ENCODE peak calls at places on chromosomes 12 and 14, in four cellular contexts. F is GM12865, V is GM23248, M is BJ. E is an unnamed sample.

GRCh38 chr12:29698756-29699155 is 85.0 kb downstream of the TMTC1 start:
- DNase-seq in F (no peak), V (no peak), M (no peak), E (no peak)

GRCh38 chr14:106831322-106831720 is 1304.9 kb downstream of the TMEM121 start:
- DNase-seq in F (peak), V (no peak), M (no peak), E (peak)

GRCh38 chr12:99915251-99916082 is 69.3 kb downstream of the ANKS1B start:
- DNase-seq in F (no peak), V (peak), M (peak), E (no peak)

GRCh38 chr12:1122803-1123202 is 131.8 kb downstream of the ERC1 start:
- DNase-seq in F (no peak), V (no peak), M (no peak), E (no peak)

GRCh38 chr12:67751376-67751928 is 102.9 kb downstream of the DYRK2 start:
- DNase-seq in F (no peak), V (no peak), M (no peak), E (no peak)

GRCh38 chr12:6772331-6772695 is at the start of gene LAG3:
- DNase-seq in F (no peak), V (no peak), M (no peak), E (no peak)

GRCh38 chr12:107368586-107368985 is 275.2 kb upstream of the CRY1 start:
- DNase-seq in F (no peak), V (no peak), M (no peak), E (no peak)

GRCh38 chr12:53743277-53744129 is 8.3 kb downstream of the CISTR start:
- DNase-seq in F (peak), V (peak), M (no peak), E (peak)

GRCh38 chr14:102958461-102958860 is 36.0 kb downstream of the AMN start:
- DNase-seq in F (no peak), V (no peak), M (no peak), E (no peak)

GRCh38 chr12:89346741-89347324 is 5.5 kb downstream of the DUSP6 start:
- DNase-seq in F (no peak), V (peak), M (no peak), E (peak)

GRCh38 chr14:34030864-34031263 is 80.0 kb upstream of the EGLN3 start:
- DNase-seq in F (no peak), V (peak), M (no peak), E (no peak)

GRCh38 chr12:112380663-112381420 is 1.4 kb downstream of the HECTD4 start:
- DNase-seq in F (no peak), V (peak), M (no peak), E (peak)

GRCh38 chr12:100927825-100928224 is 133.2 kb downstream of the ANO4 start:
- DNase-seq in F (no peak), V (peak), M (peak), E (no peak)

GRCh38 chr12:51771008-51771407 is 77.5 kb downstream of the FIGNL2 start:
- DNase-seq in F (no peak), V (peak), M (peak), E (no peak)

GRCh38 chr14:105448706-105449111 is 25.9 kb upstream of the CRIP2 start:
- DNase-seq in F (peak), V (peak), M (no peak), E (peak)

GRCh38 chr12:50618864-50619609 is 114.3 kb downstream of the DIP2B start:
- DNase-seq in F (no peak), V (no peak), M (no peak), E (no peak)

GRCh38 chr12:43758247-43758727 is 303 bp downstream of the PUS7L start:
- DNase-seq in F (no peak), V (peak), M (no peak), E (no peak)

GRCh38 chr12:106189341-106189740 is 50.6 kb upstream of the NUAK1 start:
- DNase-seq in F (no peak), V (no peak), M (no peak), E (no peak)

GRCh38 chr12:110281549-110282342 is 699 bp downstream of the ATP2A2 start:
- DNase-seq in F (peak), V (peak), M (no peak), E (peak)

DNA sequence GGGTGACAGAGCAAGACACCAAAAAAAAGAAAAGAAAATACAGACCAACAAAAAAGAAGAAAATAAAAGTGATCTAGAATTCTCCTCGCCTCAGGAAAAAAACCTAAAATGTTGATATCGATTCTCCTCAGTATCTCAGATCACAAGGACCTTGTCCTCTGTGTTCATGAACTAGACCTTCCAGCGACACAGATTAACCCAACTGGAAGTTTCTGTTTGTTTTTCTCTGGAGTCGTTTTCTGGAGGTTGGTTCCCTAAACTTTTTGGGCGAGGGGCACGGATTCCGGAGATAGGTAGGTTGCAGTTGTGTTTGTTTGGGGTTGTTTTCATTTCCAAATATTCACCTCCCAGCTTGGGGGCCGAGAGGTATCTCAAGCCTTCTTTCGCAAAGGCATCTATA is 559 bp upstream of the RFC5 start:
- DNase-seq in F (no peak), V (no peak), M (no peak), E (no peak)
- H3K4me3 ChIP-seq in F (no peak), V (peak), M (peak), E (peak)

DNA sequence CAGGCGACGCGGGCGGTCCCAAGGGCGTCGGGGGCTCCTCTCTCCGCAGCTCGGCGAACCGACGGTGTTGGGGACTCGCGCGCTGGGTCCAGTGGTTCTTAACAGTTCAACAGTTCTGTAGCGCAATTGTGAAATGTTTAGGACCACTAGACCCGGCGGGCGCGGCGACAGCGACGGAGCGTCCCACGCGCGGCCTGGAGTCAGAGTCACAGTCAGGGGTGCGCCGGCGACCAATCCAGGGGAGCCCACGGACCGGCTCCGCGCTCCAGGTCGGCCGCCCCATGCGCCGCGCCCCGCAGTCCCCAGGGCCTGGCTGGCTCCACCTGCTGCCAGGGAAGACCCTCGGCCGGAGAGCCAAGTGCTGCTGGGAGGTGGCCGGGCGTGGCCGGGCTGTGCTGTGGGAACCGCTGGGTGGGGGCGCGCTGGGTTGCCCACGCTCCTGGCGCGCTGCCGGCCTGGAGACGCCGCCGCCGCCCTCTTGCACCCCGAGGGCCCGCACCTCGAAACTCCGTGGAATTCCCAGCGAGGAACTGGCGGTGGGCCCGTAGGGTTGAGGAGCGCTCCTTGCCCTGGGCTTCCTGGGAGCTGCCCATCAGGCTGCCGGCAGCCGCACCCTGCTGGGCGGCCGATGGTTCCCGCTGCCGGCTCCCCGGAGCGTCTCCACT is 20.9 kb upstream of the KIF26A start:
- DNase-seq in F (no peak), V (no peak), M (no peak), E (no peak)
- H3K4me3 ChIP-seq in F (no peak), V (no peak), M (no peak), E (no peak)

DNA sequence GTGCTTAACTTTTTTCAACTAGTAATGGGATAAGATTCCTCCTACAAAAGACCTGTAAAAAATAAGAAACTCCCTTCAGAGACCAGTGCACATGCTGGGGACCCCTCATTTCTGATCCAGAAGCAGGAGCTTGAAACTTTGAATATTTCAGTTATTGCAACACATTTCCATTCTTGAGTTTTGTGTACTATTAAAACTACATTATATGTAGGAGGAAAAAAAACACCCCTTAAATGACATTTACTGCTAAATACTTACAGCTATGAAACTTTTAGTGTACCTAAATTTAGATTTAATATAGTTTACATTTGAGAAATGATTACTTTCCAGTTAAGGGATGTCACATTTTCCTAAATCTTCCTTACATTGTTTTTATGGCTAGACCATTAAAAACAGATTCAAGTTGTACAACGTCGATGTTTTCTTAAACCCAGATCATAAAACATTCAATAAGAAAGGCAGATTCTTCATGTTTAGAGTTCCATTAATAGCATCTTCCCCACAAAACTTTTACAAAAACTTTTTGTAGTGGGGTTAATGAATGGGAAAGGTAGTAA is 4.1 kb downstream of the LRIG3 start:
- DNase-seq in F (no peak), V (no peak), M (no peak), E (no peak)
- H3K4me3 ChIP-seq in F (peak), V (peak), M (peak), E (no peak)

GRCh38 chr14:97218713-97219355 is 421.7 kb downstream of the VRK1 start:
- DNase-seq in F (no peak), V (peak), M (no peak), E (no peak)
- H3K4me3 ChIP-seq in F (peak), V (peak), M (no peak), E (no peak)

DNA sequence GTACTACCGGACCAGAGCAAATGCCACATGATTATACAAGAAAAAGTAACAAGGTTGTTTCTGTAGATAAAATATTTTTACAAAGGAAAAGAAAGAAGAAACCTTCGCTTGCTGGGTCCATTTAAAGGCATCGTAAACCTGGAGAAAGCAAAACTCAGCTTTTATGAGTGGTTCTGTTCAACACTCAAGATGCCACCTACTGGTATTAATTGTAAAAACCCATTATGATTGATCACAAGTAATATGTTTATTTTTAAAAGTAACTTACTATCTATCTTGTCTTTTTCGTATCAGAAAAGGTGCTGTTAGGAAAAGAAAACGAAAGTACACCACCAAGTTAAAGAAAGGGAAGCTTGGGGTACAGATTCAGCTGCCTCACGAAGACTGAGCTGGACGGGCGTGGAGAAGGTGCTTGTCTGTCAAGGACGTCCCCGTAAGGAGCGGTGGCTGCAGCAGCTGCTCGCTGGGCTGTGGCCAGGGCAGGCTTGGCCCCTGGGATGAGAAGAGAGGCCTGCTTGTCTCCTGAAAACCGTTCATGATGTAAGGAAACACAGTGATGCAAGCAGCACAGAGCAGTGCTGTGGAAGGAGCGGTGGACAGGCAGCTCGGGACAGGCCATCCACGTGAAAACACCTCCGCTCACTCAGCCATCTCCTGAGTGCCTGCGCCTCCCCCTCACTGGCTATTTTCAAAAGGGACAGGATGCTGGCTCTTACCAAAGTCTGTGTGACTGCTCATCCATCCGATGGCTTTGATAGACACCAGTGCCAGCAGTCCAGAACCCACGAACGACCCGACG is 25.0 kb downstream of the SLC15A4 start:
- DNase-seq in F (peak), V (no peak), M (no peak), E (peak)
- H3K4me3 ChIP-seq in F (peak), V (no peak), M (no peak), E (no peak)

DNA sequence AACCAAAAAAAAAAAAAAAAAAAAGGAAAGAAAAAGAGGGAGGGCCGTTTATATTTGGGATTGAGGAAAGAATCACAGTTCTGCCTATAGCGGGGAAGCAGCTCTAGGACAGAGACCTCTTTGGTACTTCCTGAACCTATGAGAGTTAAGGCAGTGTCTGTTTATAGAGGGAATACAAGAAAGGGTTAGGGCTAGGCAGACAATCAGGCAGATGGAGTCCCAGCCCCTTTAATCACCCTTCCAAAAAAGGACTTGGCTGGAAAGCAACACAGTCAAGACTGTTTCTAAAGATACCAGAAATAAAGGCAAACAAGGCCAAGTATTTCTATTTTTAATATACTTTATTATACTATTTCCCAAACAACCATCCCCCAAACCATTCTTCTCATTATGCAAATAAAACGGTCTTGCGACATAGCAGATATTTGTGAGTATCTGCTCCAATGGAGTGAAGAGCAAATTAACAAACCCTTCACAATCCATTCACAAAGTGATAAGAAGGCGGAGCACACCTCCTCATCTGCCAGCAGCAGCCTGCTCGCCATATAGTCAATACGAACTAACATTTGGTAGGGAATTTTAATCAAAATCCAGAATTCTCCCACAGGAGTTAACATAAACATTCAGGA is 679 bp upstream of the GRIP1 start:
- DNase-seq in F (no peak), V (no peak), M (no peak), E (no peak)
- H3K4me3 ChIP-seq in F (no peak), V (no peak), M (no peak), E (no peak)

GRCh38 chr14:50928002-50928635 is 16.2 kb downstream of the PYGL start:
- DNase-seq in F (peak), V (peak), M (peak), E (no peak)
- H3K4me3 ChIP-seq in F (no peak), V (no peak), M (no peak), E (no peak)

E was measured in Karpas-422.